ENCODE peak calls at places on chromosome 11, in ten cellular contexts. L is stomach, J is sigmoid colon, Z is HepG2, Y is A549, B is tibial nerve, C is GM12878, V is SK-N-SH, I is transverse colon, S is H1. H is an unnamed sample.

GRCh38 chr11:17992916-17993315 is 19.9 kb downstream of the SERGEF start:
- DNase-seq in V (no peak), J (no peak), S (no peak), C (no peak), Z (no peak), I (no peak), B (no peak), Y (no peak), L (no peak), H (no peak)

GRCh38 chr11:8285796-8286195 is 22.1 kb upstream of the LMO1 start:
- DNase-seq in J (peak), I (no peak), L (no peak), Z (no peak), B (no peak), V (no peak), S (no peak), C (no peak), Y (no peak), H (no peak)

GRCh38 chr11:17593466-17594245 is 46.6 kb downstream of the OTOG start:
- DNase-seq in I (no peak), Y (no peak), Z (no peak), J (peak), C (no peak), B (peak), S (no peak), L (no peak), V (no peak), H (no peak)

GRCh38 chr11:86461892-86462291 is 87.2 kb downstream of the CCDC81 start:
- DNase-seq in V (no peak), C (no peak), J (no peak), I (no peak), Y (no peak), Z (no peak), B (no peak), S (no peak), L (no peak), H (no peak)

GRCh38 chr11:105315287-105315686 is 175.7 kb upstream of the CARD18 start:
- DNase-seq in B (no peak), S (no peak), Z (peak), C (no peak), I (no peak), J (no peak), Y (peak), L (no peak), V (no peak), H (no peak)

GRCh38 chr11:26109658-26110393 is 222.1 kb upstream of the ANO3 start:
- DNase-seq in V (no peak), C (no peak), L (no peak), I (no peak), Z (no peak), Y (no peak), J (no peak), S (no peak), B (no peak), H (no peak)

GRCh38 chr11:135006800-135007199 is 594.8 kb upstream of the B3GAT1 start:
- DNase-seq in C (no peak), L (no peak), S (no peak), B (no peak), V (peak), I (no peak), Z (no peak), Y (no peak), J (no peak), H (no peak)

GRCh38 chr11:2582436-2582931 is 117.3 kb downstream of the KCNQ1OT1 start:
- DNase-seq in Z (no peak), B (peak), Y (no peak), J (no peak), V (peak), I (no peak), C (no peak), S (no peak), L (peak), H (peak)

GRCh38 chr11:130407978-130408377 is 20.4 kb downstream of the ADAMTS8 start:
- DNase-seq in B (no peak), Z (no peak), J (peak), C (no peak), S (no peak), V (no peak), I (peak), Y (peak), L (no peak), H (no peak)

GRCh38 chr11:13209379-13209778 is 68.2 kb upstream of the BMAL1 start:
- DNase-seq in B (no peak), I (no peak), J (no peak), C (no peak), S (no peak), L (no peak), Z (no peak), Y (no peak), V (no peak), H (no peak)

GRCh38 chr11:35083181-35084061 is 55.5 kb upstream of the CD44 start:
- DNase-seq in Z (no peak), C (peak), L (peak), I (peak), Y (peak), J (peak), V (no peak), S (no peak), B (peak), H (peak)

GRCh38 chr11:12162652-12163051 is 52.3 kb downstream of the MICAL2 start:
- DNase-seq in C (no peak), J (no peak), B (no peak), L (no peak), V (no peak), Z (no peak), Y (no peak), S (no peak), I (no peak), H (no peak)

GRCh38 chr11:3222941-3223905 is 4.6 kb upstream of the MRGPRG start:
- DNase-seq in Z (no peak), V (peak), I (peak), C (no peak), L (peak), Y (no peak), J (no peak), B (no peak), S (no peak), H (no peak)

GRCh38 chr11:19954899-19955298 is 205.4 kb downstream of the DBX1 start:
- DNase-seq in Y (peak), C (no peak), J (no peak), S (no peak), L (no peak), I (no peak), V (no peak), B (no peak), Z (peak), H (no peak)

GRCh38 chr11:133936136-133936535 is 20.6 kb downstream of the IGSF9B start:
- DNase-seq in S (no peak), Z (no peak), I (no peak), V (peak), C (no peak), L (no peak), B (no peak), Y (no peak), J (no peak), H (no peak)

GRCh38 chr11:110425751-110426545 is 3.8 kb upstream of the FDX1 start:
- DNase-seq in Z (no peak), L (no peak), B (no peak), Y (no peak), S (no peak), C (no peak), V (no peak), I (no peak), J (no peak), H (no peak)

GRCh38 chr11:31477528-31478255 is 31.7 kb downstream of the IMMP1L start:
- DNase-seq in S (no peak), C (no peak), L (no peak), B (no peak), V (peak), J (no peak), Z (no peak), Y (no peak), I (no peak), H (no peak)

GRCh38 chr11:35288817-35289541 is 130.4 kb downstream of the SLC1A2 start:
- DNase-seq in L (no peak), Z (no peak), J (no peak), S (no peak), Y (no peak), V (no peak), B (no peak), C (no peak), I (no peak), H (no peak)

GRCh38 chr11:126190792-126191191 is 20.7 kb downstream of the RPUSD4 start:
- DNase-seq in S (no peak), C (no peak), J (no peak), V (no peak), L (no peak), Z (no peak), B (no peak), I (no peak), Y (no peak), H (no peak)

GRCh38 chr11:76629853-76630599 is 40.5 kb downstream of the LRRC32 start:
- DNase-seq in J (peak), Z (no peak), V (no peak), I (peak), Y (no peak), L (peak), B (peak), C (no peak), S (no peak), H (peak)

GRCh38 chr11:38365274-38365673 is 1767.2 kb upstream of the RAG2 start:
- DNase-seq in Y (no peak), Z (no peak), S (no peak), I (no peak), C (no peak), J (no peak), B (no peak), V (no peak), L (no peak), H (no peak)

GRCh38 chr11:104435498-104435897 is 271.6 kb upstream of the PDGFD start:
- DNase-seq in Y (no peak), B (no peak), V (no peak), Z (no peak), L (no peak), I (no peak), C (no peak), J (no peak), S (no peak), H (no peak)

GRCh38 chr11:83012168-83013067 is 59.3 kb downstream of the RAB30 start:
- DNase-seq in B (no peak), Y (no peak), V (no peak), S (no peak), L (no peak), I (no peak), J (no peak), C (no peak), Z (no peak), H (no peak)

GRCh38 chr11:125267548-125267947 is 103.0 kb downstream of the PKNOX2 start:
- DNase-seq in Z (no peak), Y (no peak), I (no peak), C (no peak), V (no peak), S (no peak), J (no peak), L (no peak), B (no peak), H (no peak)

GRCh38 chr11:98940913-98941312 is 79.8 kb upstream of the CNTN5 start:
- DNase-seq in C (no peak), Z (no peak), J (no peak), V (no peak), Y (no peak), I (no peak), L (no peak), S (peak), B (no peak), H (no peak)

GRCh38 chr11:113818426-113818825 is 38.8 kb downstream of the CLDN25 start:
- DNase-seq in J (no peak), S (no peak), B (no peak), I (no peak), C (no peak), Y (no peak), L (no peak), V (no peak), Z (no peak), H (no peak)

GRCh38 chr11:96338910-96339703 is 3.9 kb downstream of the MAML2 start:
- DNase-seq in L (no peak), C (peak), Z (peak), I (peak), B (no peak), V (no peak), S (no peak), Y (no peak), J (peak), H (peak)

GRCh38 chr11:126308271-126308671 is 4.4 kb downstream of the DCPS start:
- DNase-seq in B (no peak), Y (no peak), J (no peak), L (no peak), S (no peak), I (no peak), V (no peak), Z (no peak), C (no peak), H (peak)

GRCh38 chr11:123202723-123203122 is 7.7 kb upstream of the CLMP start:
- DNase-seq in L (no peak), V (no peak), Z (no peak), C (no peak), B (no peak), Y (no peak), S (no peak), J (no peak), I (no peak), H (no peak)

GRCh38 chr11:27913650-27914049 is 194.3 kb downstream of the KIF18A start:
- DNase-seq in Y (peak), Z (no peak), I (no peak), B (no peak), J (no peak), S (no peak), C (no peak), L (no peak), V (no peak), H (no peak)

GRCh38 chr11:12126352-12127019 is 16.1 kb downstream of the MICAL2 start:
- DNase-seq in Y (no peak), V (no peak), C (no peak), B (no peak), L (no peak), I (no peak), Z (no peak), J (no peak), S (no peak), H (no peak)

GRCh38 chr11:10818594-10818993 is 9.9 kb upstream of the EIF4G2 start:
- DNase-seq in Z (no peak), Y (peak), L (no peak), S (no peak), J (no peak), C (no peak), B (no peak), V (no peak), I (no peak), H (no peak)
- TF ChIP-seq EP300 in Z (no peak), Y (no peak), L (no peak), S (no peak), J (no peak), C (no peak), B (no peak), V (no peak), I (no peak), H (no peak)

DNA sequence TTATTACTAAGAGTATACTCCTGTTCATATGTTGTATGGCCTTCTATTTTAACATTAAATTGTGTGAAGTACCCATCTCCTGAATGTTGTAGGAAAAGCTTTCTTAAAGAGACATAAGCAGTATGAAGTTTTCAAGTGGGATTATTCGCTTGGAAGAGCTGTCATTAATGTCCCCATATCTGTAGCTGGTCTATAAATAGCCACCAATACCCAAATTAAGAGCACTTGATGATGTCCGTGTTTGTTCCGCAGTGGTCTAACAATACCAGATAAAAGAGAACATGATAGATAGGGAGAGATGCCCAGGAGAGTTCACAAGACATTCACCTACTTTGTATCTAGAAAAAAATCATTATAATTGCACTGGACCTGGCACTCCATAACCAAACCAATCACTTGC is 527.6 kb downstream of the DLG2 start:
- DNase-seq in V (no peak), B (no peak), C (no peak), J (no peak), Z (no peak), S (no peak), L (no peak), I (no peak), Y (no peak), H (no peak)
- H3K4me3 ChIP-seq in V (no peak), B (no peak), C (no peak), J (no peak), Z (no peak), S (no peak), L (no peak), I (no peak), Y (no peak), H (no peak)

GRCh38 chr11:4551346-4551979 is 6.5 kb downstream of the OR52M1 start:
- DNase-seq in S (no peak), I (no peak), Z (peak), L (no peak), V (peak), Y (peak), C (no peak), J (no peak), B (no peak), H (no peak)
- TF ChIP-seq CTCF in S (peak), I (no peak), Z (peak), L (no peak), V (peak), Y (peak), C (peak), J (no peak), B (no peak), H (no peak)

DNA sequence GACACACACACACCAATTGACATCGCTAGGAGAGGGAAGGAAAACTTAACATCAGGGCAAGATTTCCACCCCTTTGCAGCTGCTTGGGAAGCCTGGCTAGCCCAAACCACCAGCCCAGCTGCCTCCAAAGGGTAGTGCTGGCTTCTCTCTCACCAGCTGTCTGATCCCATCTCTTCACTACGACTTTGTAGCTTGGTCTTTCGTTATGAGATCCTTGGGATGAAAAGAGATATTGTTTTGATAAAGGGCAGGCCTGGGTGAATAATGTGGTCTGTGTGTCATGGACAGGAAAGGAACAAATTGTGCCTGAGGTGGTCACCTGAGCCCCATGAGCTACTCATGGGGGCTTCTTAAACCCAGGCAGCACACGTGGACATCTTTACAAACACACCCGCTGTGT is 101.9 kb downstream of the ARL14EP start:
- DNase-seq in B (no peak), L (no peak), S (no peak), V (no peak), J (no peak), Y (no peak), Z (no peak), I (no peak), C (no peak), H (no peak)
- TF ChIP-seq EP300 in B (no peak), L (no peak), S (no peak), V (no peak), J (no peak), Y (no peak), Z (no peak), I (no peak), C (no peak), H (no peak)

GRCh38 chr11:72228844-72229231 is 4.3 kb downstream of the INPPL1 start:
- DNase-seq in V (no peak), C (no peak), Y (no peak), J (no peak), B (no peak), Z (no peak), I (no peak), L (peak), S (no peak), H (no peak)

GRCh38 chr11:72229336-72229924 is 4.9 kb downstream of the INPPL1 start:
- DNase-seq in S (no peak), V (no peak), B (no peak), C (no peak), Y (no peak), L (peak), Z (no peak), J (no peak), I (no peak), H (no peak)

GRCh38 chr11:72226701-72227100 is 2.1 kb downstream of the INPPL1 start:
- DNase-seq in C (no peak), Z (no peak), I (no peak), L (peak), S (no peak), Y (no peak), V (no peak), J (no peak), B (no peak), H (no peak)

GRCh38 chr11:72228229-72228843 is 3.8 kb downstream of the INPPL1 start:
- DNase-seq in S (no peak), J (no peak), C (no peak), Y (no peak), V (no peak), I (no peak), B (no peak), Z (no peak), L (peak), H (peak)

DNA sequence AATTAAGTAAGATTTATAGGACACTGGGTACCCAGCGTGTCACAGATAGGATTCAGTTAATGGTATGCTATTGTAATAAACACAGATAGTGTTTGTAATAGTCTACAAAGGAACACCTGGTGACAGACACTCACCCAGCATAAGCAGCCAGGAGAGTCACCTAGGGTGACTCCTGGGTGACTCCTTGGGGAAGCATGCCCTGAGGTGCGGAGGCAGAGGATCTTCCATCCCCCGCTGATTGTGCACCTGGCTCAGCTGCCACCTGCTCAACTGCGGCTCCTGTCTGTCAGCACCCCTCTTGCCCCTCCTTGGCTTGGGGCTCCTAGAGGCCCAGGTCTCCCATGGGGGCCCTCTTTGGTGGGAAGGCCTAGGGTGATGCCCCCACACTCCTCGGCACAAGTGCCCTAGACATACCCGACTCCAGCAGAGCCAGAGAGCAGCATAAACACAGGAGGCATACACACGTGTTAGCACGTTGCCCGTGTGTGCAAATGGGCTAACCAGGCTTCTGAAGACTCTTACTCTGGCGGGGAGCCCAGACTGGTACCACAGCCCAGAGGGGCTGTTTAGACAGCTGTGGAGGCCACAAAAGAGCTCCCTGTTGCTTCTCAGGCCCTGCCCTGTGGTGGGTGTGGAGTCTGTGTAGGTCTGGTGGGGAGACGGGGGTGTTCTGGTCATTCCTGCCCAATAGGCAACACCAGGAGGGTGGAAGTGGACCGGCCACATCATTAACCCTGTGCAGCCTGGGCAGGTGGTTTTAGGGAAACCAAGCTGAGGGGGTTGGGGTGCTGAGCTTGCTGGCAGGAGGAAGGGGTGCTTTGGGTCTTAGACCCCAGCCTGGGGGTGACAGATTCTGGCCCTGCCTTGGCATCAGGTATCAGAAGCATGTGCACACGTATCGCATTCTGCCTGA is 3.0 kb downstream of the INPPL1 start:
- DNase-seq in Y (no peak), I (no peak), C (no peak), V (no peak), B (no peak), Z (no peak), S (no peak), J (peak), L (peak), H (no peak)
- H3K4me3 ChIP-seq in Y (no peak), I (no peak), C (no peak), V (no peak), B (no peak), Z (no peak), S (no peak), J (no peak), L (no peak), H (no peak)

GRCh38 chr11:897226-898159 is 13.1 kb downstream of the CHID1 start:
- DNase-seq in V (no peak), B (no peak), J (no peak), C (no peak), I (no peak), L (no peak), Z (no peak), Y (no peak), S (no peak), H (no peak)

GRCh38 chr11:900545-900944 is 10.1 kb downstream of the CHID1 start:
- DNase-seq in I (no peak), B (no peak), V (no peak), Z (no peak), Y (no peak), C (no peak), J (no peak), S (no peak), L (no peak), H (no peak)

GRCh38 chr11:898540-899190 is 11.9 kb downstream of the CHID1 start:
- DNase-seq in Y (peak), J (no peak), I (no peak), B (no peak), Z (peak), S (no peak), V (peak), C (no peak), L (no peak), H (no peak)

GRCh38 chr11:899724-900123 is 10.9 kb downstream of the CHID1 start:
- DNase-seq in B (no peak), I (no peak), Z (no peak), J (no peak), S (no peak), Y (no peak), V (no peak), C (no peak), L (no peak), H (no peak)

GRCh38 chr11:898160-898517 is 12.5 kb downstream of the CHID1 start:
- DNase-seq in Y (peak), S (no peak), J (no peak), L (no peak), C (no peak), V (peak), I (no peak), Z (peak), B (no peak), H (no peak)
- TF ChIP-seq CTCF in Y (no peak), S (peak), J (no peak), L (no peak), C (no peak), V (peak), I (no peak), Z (peak), B (no peak), H (no peak)

H was measured in ovary.